ENCODE peak calls at places on chromosomes 6 and 20, in nine cellular contexts. H is fibroblast of pulmonary artery; O is CD4-positive, alpha-beta T cell; Y is left ventricle myocardium inferior; B is Daoy; J is SJSA1; D is NCI-H1105; L is uterus; E is M059J. P is an unnamed sample.

GRCh38 chr20:25470045-25470444 is 62.6 kb downstream of the GINS1 start:
- DNase-seq in Y (no peak), H (peak; percentile 38), D (peak; percentile 1), J (no peak), E (peak; percentile 41), B (peak; percentile 38), L (no peak), O (peak; percentile 35), P (peak; percentile 42)

GRCh38 chr6:156807795-156808194 is 30.6 kb downstream of the ARID1B start:
- DNase-seq in O (no peak), B (no peak), J (no peak), Y (no peak), E (no peak), H (no peak), L (no peak), D (no peak), P (no peak)

GRCh38 chr20:52746190-52746589 is 226.0 kb upstream of the TSHZ2 start:
- DNase-seq in E (peak; percentile 24), D (no peak), O (no peak), H (peak; percentile 13), J (no peak), Y (no peak), B (no peak), L (no peak), P (no peak)

GRCh38 chr20:49665796-49666195 is 47.9 kb downstream of the B4GALT5 start:
- DNase-seq in B (no peak), O (no peak), Y (no peak), J (no peak), D (no peak), E (no peak), H (no peak), L (no peak), P (no peak)

GRCh38 chr6:169780571-169781091 is 29.2 kb downstream of the ERMARD start:
- DNase-seq in D (no peak), J (no peak), L (no peak), Y (no peak), O (no peak), B (peak; percentile 36), H (peak; percentile 28), E (peak; percentile 80), P (no peak)

GRCh38 chr6:166419717-166420116 is 37.0 kb upstream of the MPC1 start:
- DNase-seq in E (no peak), H (no peak), B (no peak), O (no peak), L (no peak), D (no peak), Y (no peak), J (no peak), P (no peak)

GRCh38 chr20:24378651-24379050 is 90.8 kb upstream of the SYNDIG1 start:
- DNase-seq in H (no peak), J (no peak), B (no peak), D (no peak), E (no peak), O (no peak), Y (no peak), L (no peak), P (no peak)

GRCh38 chr6:49606696-49607390 is 29.8 kb downstream of the RHAG start:
- DNase-seq in L (no peak), B (peak; percentile 83), O (no peak), E (peak; percentile 91), D (peak; percentile 92), Y (no peak), H (peak; percentile 93), J (peak; percentile 43), P (peak; percentile 5)

GRCh38 chr6:131132360-131132759 is 2.9 kb upstream of the AKAP7 start:
- DNase-seq in E (no peak), L (no peak), Y (no peak), J (no peak), H (no peak), B (no peak), O (no peak), D (no peak), P (no peak)

GRCh38 chr6:26554669-26555504 is 16.7 kb downstream of the HMGN4 start:
- DNase-seq in E (peak; percentile 80), D (no peak), O (no peak), L (no peak), Y (peak; percentile 34), J (peak; percentile 71), H (peak; percentile 64), B (peak; percentile 80), P (peak; percentile 74)

GRCh38 chr20:33753763-33754162 is 22.0 kb downstream of the ZNF341 start:
- DNase-seq in L (no peak), J (no peak), H (peak; percentile 18), D (no peak), O (no peak), B (peak; percentile 16), E (peak; percentile 95), Y (no peak), P (no peak)

GRCh38 chr20:53276143-53276542 is 304.0 kb downstream of the TSHZ2 start:
- DNase-seq in O (no peak), B (no peak), J (no peak), E (peak; percentile 27), L (no peak), H (no peak), Y (peak; percentile 31), D (no peak), P (no peak)

GRCh38 chr6:118705799-118706481 is 54.5 kb upstream of the CEP85L start:
- DNase-seq in B (peak; percentile 59), Y (no peak), O (no peak), D (no peak), E (peak; percentile 55), L (peak; percentile 25), J (no peak), H (peak; percentile 77), P (peak; percentile 46)

GRCh38 chr6:26336355-26337198 is 28.4 kb upstream of the BTN3A2 start:
- DNase-seq in E (peak; percentile 84), Y (no peak), D (no peak), J (no peak), L (no peak), O (no peak), B (peak; percentile 71), H (peak; percentile 73), P (no peak)

GRCh38 chr6:135018961-135019360 is 35.7 kb downstream of the HBS1L start:
- DNase-seq in O (no peak), E (no peak), Y (no peak), D (no peak), J (no peak), B (no peak), L (no peak), H (no peak), P (no peak)

GRCh38 chr6:129844118-129844891 is 16.8 kb downstream of the TMEM244 start:
- DNase-seq in Y (no peak), L (no peak), J (peak; percentile 69), E (peak; percentile 97), H (peak; percentile 54), B (peak; percentile 72), O (no peak), D (no peak), P (no peak)

GRCh38 chr20:50110141-50111047 is 2.6 kb downstream of the UBE2V1 start:
- DNase-seq in Y (no peak), D (no peak), L (no peak), H (peak; percentile 46), B (peak; percentile 41), J (no peak), O (peak; percentile 15), E (peak; percentile 97), P (peak; percentile 57)

GRCh38 chr20:62583424-62583920 is 58.8 kb upstream of the SLCO4A1 start:
- DNase-seq in Y (no peak), O (no peak), J (no peak), H (no peak), L (no peak), D (no peak), B (no peak), E (peak; percentile 60), P (no peak)

GRCh38 chr6:52103661-52104060 is 16.2 kb upstream of the PKHD1 start:
- DNase-seq in Y (no peak), B (no peak), H (no peak), E (no peak), L (no peak), O (no peak), D (no peak), J (no peak), P (no peak)

GRCh38 chr6:156902782-156903181 is 125.6 kb downstream of the ARID1B start:
- DNase-seq in Y (no peak), E (no peak), D (no peak), H (no peak), O (no peak), L (no peak), B (no peak), J (no peak), P (no peak)

GRCh38 chr6:105835373-105835772 is 250.8 kb upstream of the PRDM1 start:
- DNase-seq in B (peak; percentile 45), O (no peak), H (peak; percentile 3), E (peak; percentile 51), J (peak; percentile 57), Y (no peak), L (no peak), D (peak; percentile 11), P (no peak)

P was measured in stimulated activated naive CD8-positive, alpha-beta T cell treated with anti-CD3 and anti-CD28 coated beads, Interleukin-15, Interleukin-2, amounts not matched to agents 100 U/mL and 50 U/mL, for 24 hours.